ENCODE peak calls at places on chromosomes 6 and 20, in seven cellular contexts. One of them, this sample, is unnamed.

GRCh38 chr20:52047811-52048302 is 143.7 kb downstream of the ZFP64 start:
- DNase-seq in GM12878: no peak
- DNase-seq in stomach: no peak
- DNase-seq in GM12891: no peak
- DNase-seq in transverse colon: no peak
- DNase-seq in breast epithelium: no peak
- DNase-seq in esophagus muscularis mucosa: no peak
- DNase-seq in this sample: no peak

GRCh38 chr20:10790013-10790412 is 116.2 kb upstream of the JAG1 start:
- DNase-seq in GM12878: no peak
- DNase-seq in stomach: no peak
- DNase-seq in GM12891: no peak
- DNase-seq in transverse colon: no peak
- DNase-seq in breast epithelium: no peak
- DNase-seq in esophagus muscularis mucosa: peak
- DNase-seq in this sample: peak

GRCh38 chr6:33392168-33392947 is 735 bp downstream of the KIFC1 start:
- DNase-seq in GM12878: no peak
- DNase-seq in stomach: no peak
- DNase-seq in GM12891: peak
- DNase-seq in transverse colon: no peak
- DNase-seq in breast epithelium: no peak
- DNase-seq in esophagus muscularis mucosa: no peak
- DNase-seq in this sample: no peak

GRCh38 chr20:63950701-63951397 is 5.4 kb downstream of the UCKL1 start:
- DNase-seq in GM12878: no peak
- DNase-seq in stomach: no peak
- DNase-seq in GM12891: no peak
- DNase-seq in transverse colon: no peak
- DNase-seq in breast epithelium: no peak
- DNase-seq in esophagus muscularis mucosa: no peak
- DNase-seq in this sample: no peak

GRCh38 chr6:135693971-135694370 is 157.5 kb upstream of the PDE7B start:
- DNase-seq in GM12878: no peak
- DNase-seq in stomach: no peak
- DNase-seq in GM12891: no peak
- DNase-seq in transverse colon: no peak
- DNase-seq in breast epithelium: no peak
- DNase-seq in esophagus muscularis mucosa: no peak
- DNase-seq in this sample: no peak

GRCh38 chr6:137044366-137045220 is at the start of gene IL20RA:
- DNase-seq in GM12878: no peak
- DNase-seq in stomach: peak
- DNase-seq in GM12891: peak
- DNase-seq in transverse colon: peak
- DNase-seq in breast epithelium: peak
- DNase-seq in esophagus muscularis mucosa: no peak
- DNase-seq in this sample: no peak

GRCh38 chr20:34079818-34080217 is 32.2 kb downstream of the EIF2S2 start:
- DNase-seq in GM12878: no peak
- DNase-seq in stomach: no peak
- DNase-seq in GM12891: no peak
- DNase-seq in transverse colon: no peak
- DNase-seq in breast epithelium: no peak
- DNase-seq in esophagus muscularis mucosa: no peak
- DNase-seq in this sample: no peak

GRCh38 chr6:35782424-35782823 is 1.6 kb downstream of the CLPSL1 start:
- DNase-seq in GM12878: no peak
- DNase-seq in stomach: no peak
- DNase-seq in GM12891: no peak
- DNase-seq in transverse colon: no peak
- DNase-seq in breast epithelium: peak
- DNase-seq in esophagus muscularis mucosa: no peak
- DNase-seq in this sample: no peak

GRCh38 chr6:137763861-137764260 is 103.2 kb upstream of the TNFAIP3 start:
- DNase-seq in GM12878: no peak
- DNase-seq in stomach: no peak
- DNase-seq in GM12891: no peak
- DNase-seq in transverse colon: no peak
- DNase-seq in breast epithelium: no peak
- DNase-seq in esophagus muscularis mucosa: peak
- DNase-seq in this sample: no peak

GRCh38 chr20:32356935-32357868 is 929 bp upstream of the ASXL1 start:
- DNase-seq in GM12878: peak
- DNase-seq in stomach: no peak
- DNase-seq in GM12891: no peak
- DNase-seq in transverse colon: peak
- DNase-seq in breast epithelium: no peak
- DNase-seq in esophagus muscularis mucosa: no peak
- DNase-seq in this sample: peak

GRCh38 chr6:137494967-137495595 is 887 bp upstream of the OLIG3 start:
- DNase-seq in GM12878: no peak
- DNase-seq in stomach: no peak
- DNase-seq in GM12891: no peak
- DNase-seq in transverse colon: no peak
- DNase-seq in breast epithelium: no peak
- DNase-seq in esophagus muscularis mucosa: peak
- DNase-seq in this sample: no peak

DNA sequence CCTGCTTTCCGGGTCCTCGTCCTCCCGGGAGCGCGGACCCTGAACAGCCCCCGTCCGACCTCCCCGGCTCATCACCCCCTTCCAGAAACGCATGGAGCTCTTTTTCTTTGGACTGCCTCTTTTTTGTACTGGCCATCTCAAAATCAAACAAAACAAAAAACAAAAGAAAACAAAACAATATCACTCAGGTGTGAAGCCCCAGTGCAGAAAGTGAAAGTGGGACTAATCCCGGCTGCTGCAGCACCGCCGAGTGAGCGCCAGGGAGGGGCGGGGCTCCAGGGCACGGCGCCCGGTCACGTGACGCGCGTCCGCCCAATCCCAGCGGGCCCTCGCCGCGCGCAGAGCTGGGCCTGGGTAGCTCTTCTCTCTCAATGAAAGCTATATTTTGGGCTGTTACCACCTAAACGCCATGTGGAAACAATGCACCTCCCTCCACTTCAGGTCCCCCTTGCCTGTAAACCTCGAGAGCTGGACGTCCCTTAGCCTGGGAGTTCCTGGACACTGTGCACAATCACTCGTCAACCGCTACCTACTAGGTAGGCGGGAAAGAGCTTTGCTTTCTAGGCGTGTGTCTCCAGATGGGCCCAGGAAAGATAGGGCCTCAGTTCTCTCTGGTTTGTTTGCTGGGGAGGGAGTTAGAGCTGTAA is 93.7 kb upstream of the PRDM1 start:
- DNase-seq in GM12878: peak
- DNase-seq in stomach: peak
- DNase-seq in GM12891: peak
- DNase-seq in transverse colon: peak
- DNase-seq in breast epithelium: peak
- DNase-seq in esophagus muscularis mucosa: no peak
- DNase-seq in this sample: peak
- TF ChIP-seq POLR2AphosphoS5 in GM12878: no peak
- TF ChIP-seq POLR2AphosphoS5 in stomach: no peak
- TF ChIP-seq POLR2AphosphoS5 in GM12891: no peak
- TF ChIP-seq POLR2AphosphoS5 in transverse colon: peak
- TF ChIP-seq POLR2AphosphoS5 in breast epithelium: peak
- TF ChIP-seq POLR2AphosphoS5 in esophagus muscularis mucosa: peak
- TF ChIP-seq POLR2AphosphoS5 in this sample: peak

GRCh38 chr6:154434662-154435061 is 75.8 kb downstream of the CNKSR3 start:
- DNase-seq in GM12878: no peak
- DNase-seq in stomach: no peak
- DNase-seq in GM12891: no peak
- DNase-seq in transverse colon: no peak
- DNase-seq in breast epithelium: no peak
- DNase-seq in esophagus muscularis mucosa: no peak
- DNase-seq in this sample: no peak

GRCh38 chr6:154433477-154434241 is 76.8 kb downstream of the CNKSR3 start:
- DNase-seq in GM12878: no peak
- DNase-seq in stomach: no peak
- DNase-seq in GM12891: no peak
- DNase-seq in transverse colon: no peak
- DNase-seq in breast epithelium: no peak
- DNase-seq in esophagus muscularis mucosa: no peak
- DNase-seq in this sample: no peak

GRCh38 chr6:154435400-154435945 is 75.0 kb downstream of the CNKSR3 start:
- DNase-seq in GM12878: no peak
- DNase-seq in stomach: no peak
- DNase-seq in GM12891: no peak
- DNase-seq in transverse colon: no peak
- DNase-seq in breast epithelium: no peak
- DNase-seq in esophagus muscularis mucosa: no peak
- DNase-seq in this sample: no peak

GRCh38 chr6:154430494-154430919 is 73.9 kb upstream of the IPCEF1 start:
- DNase-seq in GM12878: no peak
- DNase-seq in stomach: no peak
- DNase-seq in GM12891: no peak
- DNase-seq in transverse colon: no peak
- DNase-seq in breast epithelium: no peak
- DNase-seq in esophagus muscularis mucosa: no peak
- DNase-seq in this sample: no peak

DNA sequence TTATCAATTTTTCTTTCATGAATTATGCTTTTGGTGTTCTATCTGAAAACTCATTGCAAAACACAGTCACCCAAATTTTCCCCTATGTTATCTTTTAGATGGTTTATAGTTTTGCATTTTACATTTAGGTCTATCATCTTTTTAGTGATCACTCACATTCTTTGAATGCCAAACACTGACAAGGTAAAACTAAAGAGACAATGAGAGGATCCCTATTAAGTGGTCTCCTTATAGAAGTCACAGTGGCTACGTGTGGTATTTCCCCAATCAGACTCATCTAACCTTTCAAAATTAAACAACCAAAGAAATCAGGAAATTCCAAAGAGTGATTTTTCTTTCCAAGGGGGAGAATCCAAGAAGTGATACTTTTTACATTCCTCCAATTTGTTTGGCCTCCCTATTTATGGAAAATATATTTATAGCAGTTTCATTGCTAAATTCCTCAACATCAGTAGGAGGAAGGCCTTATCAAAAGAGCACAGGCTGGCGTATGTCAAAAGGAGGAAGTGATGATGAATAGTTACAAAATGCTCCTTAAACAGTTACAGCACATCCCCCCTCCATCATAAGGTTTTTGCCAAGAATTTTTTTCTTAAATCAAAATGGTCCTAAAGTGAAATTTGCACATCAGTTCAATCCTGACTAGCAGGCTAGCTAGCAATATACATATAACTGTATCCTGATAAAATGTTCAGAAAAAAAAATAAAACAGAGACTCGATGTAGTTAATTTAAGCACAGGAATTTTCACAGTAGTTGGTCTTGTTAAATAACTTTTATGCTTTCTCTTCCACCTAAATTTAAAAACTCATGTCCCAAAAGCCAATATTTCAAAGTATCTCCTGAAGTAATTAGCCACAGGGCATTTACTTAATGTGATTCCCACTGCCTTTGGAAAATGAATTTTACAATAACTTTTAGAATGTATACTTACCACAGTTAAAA is 76.2 kb upstream of the IPCEF1 start:
- DNase-seq in GM12878: no peak
- DNase-seq in stomach: no peak
- DNase-seq in GM12891: no peak
- DNase-seq in transverse colon: no peak
- DNase-seq in breast epithelium: no peak
- DNase-seq in esophagus muscularis mucosa: no peak
- DNase-seq in this sample: peak
- TF ChIP-seq POLR2AphosphoS5 in GM12878: no peak
- TF ChIP-seq POLR2AphosphoS5 in stomach: peak
- TF ChIP-seq POLR2AphosphoS5 in GM12891: no peak
- TF ChIP-seq POLR2AphosphoS5 in transverse colon: no peak
- TF ChIP-seq POLR2AphosphoS5 in breast epithelium: no peak
- TF ChIP-seq POLR2AphosphoS5 in esophagus muscularis mucosa: no peak
- TF ChIP-seq POLR2AphosphoS5 in this sample: no peak

GRCh38 chr6:27604986-27605385 is 132.1 kb upstream of the ZNF184 start:
- DNase-seq in GM12878: no peak
- DNase-seq in stomach: no peak
- DNase-seq in GM12891: no peak
- DNase-seq in transverse colon: no peak
- DNase-seq in breast epithelium: no peak
- DNase-seq in esophagus muscularis mucosa: no peak
- DNase-seq in this sample: no peak

GRCh38 chr6:27601668-27602254 is 128.9 kb upstream of the ZNF184 start:
- DNase-seq in GM12878: no peak
- DNase-seq in stomach: no peak
- DNase-seq in GM12891: no peak
- DNase-seq in transverse colon: no peak
- DNase-seq in breast epithelium: no peak
- DNase-seq in esophagus muscularis mucosa: no peak
- DNase-seq in this sample: no peak

GRCh38 chr6:27599859-27600532 is 127.1 kb upstream of the ZNF184 start:
- DNase-seq in GM12878: no peak
- DNase-seq in stomach: no peak
- DNase-seq in GM12891: no peak
- DNase-seq in transverse colon: no peak
- DNase-seq in breast epithelium: no peak
- DNase-seq in esophagus muscularis mucosa: no peak
- DNase-seq in this sample: no peak

GRCh38 chr6:27608916-27609883 is 136.3 kb upstream of the ZNF184 start:
- DNase-seq in GM12878: peak
- DNase-seq in stomach: no peak
- DNase-seq in GM12891: no peak
- DNase-seq in transverse colon: no peak
- DNase-seq in breast epithelium: no peak
- DNase-seq in esophagus muscularis mucosa: no peak
- DNase-seq in this sample: no peak

GRCh38 chr6:27605401-27606342 is 132.8 kb upstream of the ZNF184 start:
- DNase-seq in GM12878: no peak
- DNase-seq in stomach: no peak
- DNase-seq in GM12891: no peak
- DNase-seq in transverse colon: no peak
- DNase-seq in breast epithelium: no peak
- DNase-seq in esophagus muscularis mucosa: no peak
- DNase-seq in this sample: no peak
- TF ChIP-seq POLR2AphosphoS5 in GM12878: no peak
- TF ChIP-seq POLR2AphosphoS5 in stomach: no peak
- TF ChIP-seq POLR2AphosphoS5 in GM12891: no peak
- TF ChIP-seq POLR2AphosphoS5 in transverse colon: no peak
- TF ChIP-seq POLR2AphosphoS5 in breast epithelium: no peak
- TF ChIP-seq POLR2AphosphoS5 in esophagus muscularis mucosa: no peak
- TF ChIP-seq POLR2AphosphoS5 in this sample: no peak

GRCh38 chr6:134619077-134619476 is 301.2 kb upstream of the SGK1 start:
- DNase-seq in GM12878: no peak
- DNase-seq in stomach: no peak
- DNase-seq in GM12891: no peak
- DNase-seq in transverse colon: no peak
- DNase-seq in breast epithelium: no peak
- DNase-seq in esophagus muscularis mucosa: no peak
- DNase-seq in this sample: no peak

GRCh38 chr6:134622382-134623173 is 304.7 kb upstream of the SGK1 start:
- DNase-seq in GM12878: no peak
- DNase-seq in stomach: no peak
- DNase-seq in GM12891: no peak
- DNase-seq in transverse colon: no peak
- DNase-seq in breast epithelium: no peak
- DNase-seq in esophagus muscularis mucosa: no peak
- DNase-seq in this sample: no peak

GRCh38 chr6:134623391-134623790 is 305.5 kb upstream of the SGK1 start:
- DNase-seq in GM12878: no peak
- DNase-seq in stomach: no peak
- DNase-seq in GM12891: no peak
- DNase-seq in transverse colon: no peak
- DNase-seq in breast epithelium: no peak
- DNase-seq in esophagus muscularis mucosa: no peak
- DNase-seq in this sample: peak

GRCh38 chr6:134619789-134620188 is 301.9 kb upstream of the SGK1 start:
- DNase-seq in GM12878: no peak
- DNase-seq in stomach: no peak
- DNase-seq in GM12891: no peak
- DNase-seq in transverse colon: no peak
- DNase-seq in breast epithelium: no peak
- DNase-seq in esophagus muscularis mucosa: no peak
- DNase-seq in this sample: no peak

GRCh38 chr6:134621858-134622257 is 303.9 kb upstream of the SGK1 start:
- DNase-seq in GM12878: no peak
- DNase-seq in stomach: peak
- DNase-seq in GM12891: no peak
- DNase-seq in transverse colon: peak
- DNase-seq in breast epithelium: no peak
- DNase-seq in esophagus muscularis mucosa: no peak
- DNase-seq in this sample: no peak
- TF ChIP-seq POLR2AphosphoS5 in GM12878: no peak
- TF ChIP-seq POLR2AphosphoS5 in stomach: no peak
- TF ChIP-seq POLR2AphosphoS5 in GM12891: no peak
- TF ChIP-seq POLR2AphosphoS5 in transverse colon: no peak
- TF ChIP-seq POLR2AphosphoS5 in breast epithelium: no peak
- TF ChIP-seq POLR2AphosphoS5 in esophagus muscularis mucosa: no peak
- TF ChIP-seq POLR2AphosphoS5 in this sample: no peak